ENCODE peak calls at places on chromosomes 12 and 14, in five cellular contexts. X is PC-3, L is GM23338, Z is neural progenitor cell, U is MM.1S. J is an unnamed sample.

GRCh38 chr12:93518725-93519124 is 51.4 kb downstream of the MRPL42 start:
- DNase-seq in X (peak), L (no peak), Z (no peak), U (no peak), J (no peak)

GRCh38 chr12:65885716-65886115 is 61.4 kb downstream of the HMGA2 start:
- DNase-seq in X (no peak), L (no peak), Z (no peak), U (no peak), J (no peak)

GRCh38 chr12:122730215-122731014 is at the start of gene HCAR1:
- DNase-seq in X (peak), L (no peak), Z (peak), U (no peak), J (no peak)

GRCh38 chr12:128323115-128323514 is 56.1 kb downstream of the TMEM132C start:
- DNase-seq in X (no peak), L (no peak), Z (no peak), U (no peak), J (no peak)

GRCh38 chr14:63972323-63972932 is 119.6 kb downstream of the SYNE2 start:
- DNase-seq in X (no peak), L (no peak), Z (no peak), U (no peak), J (no peak)

GRCh38 chr14:36455241-36455627 is 64.8 kb downstream of the NKX2-1 start:
- DNase-seq in X (no peak), L (no peak), Z (no peak), U (no peak), J (no peak)

GRCh38 chr12:131828671-131829350 is 618 bp downstream of the MMP17 start:
- DNase-seq in X (peak), L (peak), Z (peak), U (no peak), J (no peak)

GRCh38 chr14:100092832-100093231 is 27.6 kb downstream of the EVL start:
- DNase-seq in X (peak), L (no peak), Z (no peak), U (no peak), J (no peak)

GRCh38 chr12:48986720-48987291 is 8.7 kb downstream of the WNT1 start:
- DNase-seq in X (no peak), L (peak), Z (peak), U (no peak), J (no peak)

GRCh38 chr12:31324845-31325523 is 966 bp downstream of the SINHCAF start:
- DNase-seq in X (peak), L (peak), Z (peak), U (peak), J (no peak)
- TF ChIP-seq EZH2phosphoT487 in X (no peak), L (no peak), Z (no peak), U (no peak), J (no peak)

GRCh38 chr12:130139541-130139940 is 22.7 kb upstream of the FZD10 start:
- DNase-seq in X (no peak), L (no peak), Z (no peak), U (no peak), J (no peak)
- H2AFZ ChIP-seq in X (no peak), L (no peak), Z (no peak), U (no peak), J (no peak)

GRCh38 chr12:58502857-58503256 is 417.4 kb downstream of the LRIG3 start:
- DNase-seq in X (no peak), L (no peak), Z (peak), U (no peak), J (no peak)

GRCh38 chr12:58500399-58500798 is 419.9 kb downstream of the LRIG3 start:
- DNase-seq in X (peak), L (no peak), Z (no peak), U (no peak), J (no peak)

GRCh38 chr12:58503731-58504520 is 416.4 kb downstream of the LRIG3 start:
- DNase-seq in X (no peak), L (no peak), Z (no peak), U (no peak), J (no peak)

GRCh38 chr12:58504539-58504938 is 415.8 kb downstream of the LRIG3 start:
- DNase-seq in X (peak), L (no peak), Z (no peak), U (no peak), J (no peak)

GRCh38 chr12:58502236-58502635 is 418.1 kb downstream of the LRIG3 start:
- DNase-seq in X (no peak), L (no peak), Z (peak), U (peak), J (no peak)
- TF ChIP-seq EZH2phosphoT487 in X (no peak), L (no peak), Z (no peak), U (no peak), J (no peak)

GRCh38 chr14:93957751-93958566 is 18.4 kb downstream of the ASB2 start:
- DNase-seq in X (no peak), L (no peak), Z (no peak), U (no peak), J (no peak)

GRCh38 chr14:93958567-93959238 is 17.7 kb downstream of the ASB2 start:
- DNase-seq in X (no peak), L (no peak), Z (no peak), U (no peak), J (no peak)

GRCh38 chr14:93960774-93961438 is 15.5 kb downstream of the ASB2 start:
- DNase-seq in X (no peak), L (no peak), Z (no peak), U (no peak), J (no peak)

GRCh38 chr14:93960108-93960475 is 16.3 kb downstream of the ASB2 start:
- DNase-seq in X (no peak), L (no peak), Z (no peak), U (no peak), J (no peak)

GRCh38 chr14:93959239-93960107 is 16.9 kb downstream of the ASB2 start:
- DNase-seq in X (peak), L (peak), Z (no peak), U (peak), J (peak)
- H2AFZ ChIP-seq in X (no peak), L (peak), Z (peak), U (peak), J (peak)

GRCh38 chr14:98160901-98161300 is 1111.1 kb downstream of the BCL11B start:
- DNase-seq in X (no peak), L (no peak), Z (no peak), U (no peak), J (no peak)
- TF ChIP-seq EZH2phosphoT487 in X (no peak), L (no peak), Z (no peak), U (no peak), J (no peak)

GRCh38 chr14:70907172-70907995 is at the start of gene PCNX1:
- DNase-seq in X (peak), L (peak), Z (peak), U (peak), J (peak)

GRCh38 chr14:70906785-70907171 is 481 bp upstream of the PCNX1 start:
- DNase-seq in X (no peak), L (no peak), Z (no peak), U (no peak), J (no peak)

GRCh38 chr14:70909788-70910614 is 2.7 kb downstream of the PCNX1 start:
- DNase-seq in X (peak), L (no peak), Z (peak), U (no peak), J (no peak)

GRCh38 chr14:70907996-70908917 is 998 bp downstream of the PCNX1 start:
- DNase-seq in X (peak), L (peak), Z (peak), U (peak), J (no peak)

DNA sequence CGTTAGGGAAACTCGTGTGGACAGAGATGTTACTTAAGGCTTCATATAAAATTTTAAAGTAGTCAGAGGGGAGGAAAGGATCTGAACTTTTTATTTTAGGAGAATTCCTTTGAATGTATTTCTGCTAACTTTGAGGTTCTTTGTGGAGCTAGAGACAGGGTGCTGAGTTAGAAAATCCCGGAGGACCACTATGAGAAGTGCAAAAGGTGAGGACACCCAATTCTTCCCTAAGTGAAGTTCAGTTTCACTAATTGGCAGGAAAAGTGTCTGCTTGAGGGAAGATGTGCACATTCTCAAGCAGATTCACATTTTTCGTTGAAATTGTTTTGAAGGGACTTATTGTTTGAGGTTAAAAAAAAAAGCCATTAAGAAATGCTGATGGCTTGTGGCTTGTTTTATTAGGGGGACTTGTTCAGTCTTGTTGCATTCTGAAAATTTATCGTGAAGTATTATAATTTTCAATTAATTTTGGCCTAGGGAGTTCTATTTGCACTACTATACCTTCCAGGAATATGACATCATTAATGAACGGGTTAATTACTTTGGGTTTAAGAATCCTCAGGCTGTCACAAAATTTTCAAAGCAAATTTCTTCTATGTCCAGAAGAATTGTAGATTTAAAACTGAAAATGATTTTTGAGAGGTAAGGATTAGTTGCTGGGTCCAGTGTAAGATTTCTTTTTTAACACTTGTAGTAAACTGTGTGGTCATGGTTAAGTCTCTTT is 1.8 kb downstream of the PCNX1 start:
- DNase-seq in X (no peak), L (no peak), Z (no peak), U (no peak), J (no peak)
- H2AFZ ChIP-seq in X (peak), L (no peak), Z (no peak), U (no peak), J (no peak)

GRCh38 chr12:39077226-39077625 is 171.8 kb upstream of the CPNE8 start:
- DNase-seq in X (no peak), L (no peak), Z (peak), U (no peak), J (no peak)

GRCh38 chr12:39081910-39082309 is 176.5 kb upstream of the CPNE8 start:
- DNase-seq in X (no peak), L (no peak), Z (no peak), U (no peak), J (no peak)
- TF ChIP-seq EZH2phosphoT487 in X (no peak), L (no peak), Z (no peak), U (no peak), J (no peak)

GRCh38 chr14:55807536-55807935 is 227.5 kb downstream of the KTN1 start:
- DNase-seq in X (no peak), L (no peak), Z (no peak), U (no peak), J (no peak)

GRCh38 chr14:55805250-55805649 is 225.2 kb downstream of the KTN1 start:
- DNase-seq in X (no peak), L (no peak), Z (no peak), U (no peak), J (no peak)

GRCh38 chr14:55804198-55804553 is 224.2 kb downstream of the KTN1 start:
- DNase-seq in X (no peak), L (no peak), Z (no peak), U (no peak), J (no peak)

GRCh38 chr14:55807992-55808391 is 228.0 kb downstream of the KTN1 start:
- DNase-seq in X (no peak), L (no peak), Z (no peak), U (no peak), J (no peak)

GRCh38 chr14:55807059-55807499 is 227.1 kb downstream of the KTN1 start:
- DNase-seq in X (peak), L (no peak), Z (no peak), U (peak), J (peak)
- H2AFZ ChIP-seq in X (peak), L (peak), Z (no peak), U (peak), J (peak)